ENCODE peak calls at places on chromosomes 13 and 19, in four cellular contexts. One of them, this sample, is unnamed.

GRCh38 chr19:5534787-5535586 is 32.8 kb downstream of the TINCR start:
- DNase-seq in SJSA1: no peak
- DNase-seq in IMR-90: peak; percentile 12
- DNase-seq in CD8-positive, alpha-beta memory T cell: no peak
- DNase-seq in this sample: no peak

GRCh38 chr13:50574731-50575130 is 268.8 kb downstream of the DLEU7 start:
- DNase-seq in SJSA1: peak; percentile 85
- DNase-seq in IMR-90: no peak
- DNase-seq in CD8-positive, alpha-beta memory T cell: no peak
- DNase-seq in this sample: no peak

GRCh38 chr19:50718255-50719118 is 1.1 kb downstream of the SHANK1 start:
- DNase-seq in SJSA1: no peak
- DNase-seq in IMR-90: no peak
- DNase-seq in CD8-positive, alpha-beta memory T cell: no peak
- DNase-seq in this sample: no peak

GRCh38 chr13:113819341-113819730 is 44.5 kb downstream of the GAS6 start:
- DNase-seq in SJSA1: no peak
- DNase-seq in IMR-90: no peak
- DNase-seq in CD8-positive, alpha-beta memory T cell: no peak
- DNase-seq in this sample: no peak

GRCh38 chr13:51222510-51223283 is 499 bp downstream of the FAM124A start:
- DNase-seq in SJSA1: no peak
- DNase-seq in IMR-90: no peak
- DNase-seq in CD8-positive, alpha-beta memory T cell: no peak
- DNase-seq in this sample: no peak

GRCh38 chr13:44866512-44866911 is 122.8 kb downstream of the NUFIP1 start:
- DNase-seq in SJSA1: no peak
- DNase-seq in IMR-90: no peak
- DNase-seq in CD8-positive, alpha-beta memory T cell: no peak
- DNase-seq in this sample: no peak

GRCh38 chr19:51440846-51441409 is 17.3 kb downstream of the SIGLEC8 start:
- DNase-seq in SJSA1: no peak
- DNase-seq in IMR-90: no peak
- DNase-seq in CD8-positive, alpha-beta memory T cell: peak; percentile 20
- DNase-seq in this sample: peak; percentile 62

GRCh38 chr13:23796546-23796945 is 92.7 kb downstream of the MIPEP start:
- DNase-seq in SJSA1: no peak
- DNase-seq in IMR-90: peak; percentile 49
- DNase-seq in CD8-positive, alpha-beta memory T cell: no peak
- DNase-seq in this sample: no peak

GRCh38 chr19:3508771-3509535 is 2.8 kb downstream of the FZR1 start:
- DNase-seq in SJSA1: no peak
- DNase-seq in IMR-90: peak; percentile 30
- DNase-seq in CD8-positive, alpha-beta memory T cell: no peak
- DNase-seq in this sample: no peak

GRCh38 chr19:23318143-23318542 is 67.9 kb upstream of the ZNF724 start:
- DNase-seq in SJSA1: no peak
- DNase-seq in IMR-90: peak; percentile 10
- DNase-seq in CD8-positive, alpha-beta memory T cell: no peak
- DNase-seq in this sample: no peak

GRCh38 chr13:36006347-36006746 is 124.8 kb downstream of the DCLK1 start:
- DNase-seq in SJSA1: no peak
- DNase-seq in IMR-90: no peak
- DNase-seq in CD8-positive, alpha-beta memory T cell: no peak
- DNase-seq in this sample: peak; percentile 67

GRCh38 chr13:90302113-90302512 is 1045.4 kb upstream of the MIR17HG start:
- DNase-seq in SJSA1: no peak
- DNase-seq in IMR-90: peak; percentile 10
- DNase-seq in CD8-positive, alpha-beta memory T cell: no peak
- DNase-seq in this sample: no peak

GRCh38 chr13:107753286-107753685 is 462.1 kb downstream of the LIG4 start:
- DNase-seq in SJSA1: no peak
- DNase-seq in IMR-90: no peak
- DNase-seq in CD8-positive, alpha-beta memory T cell: no peak
- DNase-seq in this sample: no peak

GRCh38 chr13:51041126-51041525 is 69.9 kb downstream of the C13orf42 start:
- DNase-seq in SJSA1: no peak
- DNase-seq in IMR-90: no peak
- DNase-seq in CD8-positive, alpha-beta memory T cell: no peak
- DNase-seq in this sample: no peak

GRCh38 chr13:44044544-44045178 is 165.0 kb downstream of the LACC1 start:
- DNase-seq in SJSA1: peak; percentile 21
- DNase-seq in IMR-90: no peak
- DNase-seq in CD8-positive, alpha-beta memory T cell: no peak
- DNase-seq in this sample: no peak

GRCh38 chr19:17871878-17872250 is at the start of gene SLC5A5:
- DNase-seq in SJSA1: no peak
- DNase-seq in IMR-90: no peak
- DNase-seq in CD8-positive, alpha-beta memory T cell: no peak
- DNase-seq in this sample: no peak

GRCh38 chr19:19459707-19460251 is 54.3 kb downstream of the GATAD2A start:
- DNase-seq in SJSA1: peak; percentile 22
- DNase-seq in IMR-90: peak; percentile 87
- DNase-seq in CD8-positive, alpha-beta memory T cell: peak; percentile 55
- DNase-seq in this sample: no peak

GRCh38 chr13:111662451-111662850 is 342.0 kb downstream of the TEX29 start:
- DNase-seq in SJSA1: no peak
- DNase-seq in IMR-90: no peak
- DNase-seq in CD8-positive, alpha-beta memory T cell: no peak
- DNase-seq in this sample: no peak

GRCh38 chr13:67228909-67229308 is 1.2 kb downstream of the PCDH9 start:
- DNase-seq in SJSA1: peak; percentile 3
- DNase-seq in IMR-90: peak; percentile 32
- DNase-seq in CD8-positive, alpha-beta memory T cell: no peak
- DNase-seq in this sample: no peak

GRCh38 chr13:48551329-48551728 is 18.4 kb upstream of the RCBTB2 start:
- DNase-seq in SJSA1: no peak
- DNase-seq in IMR-90: no peak
- DNase-seq in CD8-positive, alpha-beta memory T cell: no peak
- DNase-seq in this sample: no peak

GRCh38 chr19:30743702-30744101 is 371.5 kb downstream of the ZNF536 start:
- DNase-seq in SJSA1: no peak
- DNase-seq in IMR-90: no peak
- DNase-seq in CD8-positive, alpha-beta memory T cell: no peak
- DNase-seq in this sample: no peak

GRCh38 chr19:11481777-11482383 is 1.0 kb upstream of the ELAVL3 start:
- DNase-seq in SJSA1: peak; percentile 64
- DNase-seq in IMR-90: peak; percentile 85
- DNase-seq in CD8-positive, alpha-beta memory T cell: peak; percentile 30
- DNase-seq in this sample: peak; percentile 80

GRCh38 chr13:46165485-46166220 is 16.3 kb downstream of the LCP1 start:
- DNase-seq in SJSA1: peak; percentile 51
- DNase-seq in IMR-90: no peak
- DNase-seq in CD8-positive, alpha-beta memory T cell: no peak
- DNase-seq in this sample: no peak

GRCh38 chr13:20945952-20946383 is 43.4 kb upstream of the XPO4 start:
- DNase-seq in SJSA1: no peak
- DNase-seq in IMR-90: no peak
- DNase-seq in CD8-positive, alpha-beta memory T cell: no peak
- DNase-seq in this sample: peak; percentile 62

GRCh38 chr19:58551577-58552471 is 3.1 kb downstream of the CHMP2A start:
- DNase-seq in SJSA1: no peak
- DNase-seq in IMR-90: no peak
- DNase-seq in CD8-positive, alpha-beta memory T cell: no peak
- DNase-seq in this sample: no peak

GRCh38 chr13:26280822-26281221 is 26.9 kb downstream of the CDK8 start:
- DNase-seq in SJSA1: no peak
- DNase-seq in IMR-90: no peak
- DNase-seq in CD8-positive, alpha-beta memory T cell: no peak
- DNase-seq in this sample: no peak

GRCh38 chr13:85816413-85816812 is 17.2 kb upstream of the SLITRK6 start:
- DNase-seq in SJSA1: no peak
- DNase-seq in IMR-90: no peak
- DNase-seq in CD8-positive, alpha-beta memory T cell: no peak
- DNase-seq in this sample: no peak

GRCh38 chr19:38543286-38543806 is 74.4 kb downstream of the MAP4K1 start:
- DNase-seq in SJSA1: no peak
- DNase-seq in IMR-90: no peak
- DNase-seq in CD8-positive, alpha-beta memory T cell: no peak
- DNase-seq in this sample: no peak

GRCh38 chr19:23698711-23699520 is 11.9 kb upstream of the ZNF675 start:
- DNase-seq in SJSA1: no peak
- DNase-seq in IMR-90: no peak
- DNase-seq in CD8-positive, alpha-beta memory T cell: no peak
- DNase-seq in this sample: no peak

GRCh38 chr19:294819-295686 is 3.9 kb upstream of the PLPP2 start:
- DNase-seq in SJSA1: no peak
- DNase-seq in IMR-90: peak; percentile 12
- DNase-seq in CD8-positive, alpha-beta memory T cell: no peak
- DNase-seq in this sample: peak; percentile 77

GRCh38 chr19:6030214-6030507 is 52.2 kb upstream of the RANBP3 start:
- DNase-seq in SJSA1: no peak
- DNase-seq in IMR-90: peak; percentile 79
- DNase-seq in CD8-positive, alpha-beta memory T cell: no peak
- DNase-seq in this sample: no peak

GRCh38 chr13:26896986-26897668 is 136.5 kb upstream of the GPR12 start:
- DNase-seq in SJSA1: no peak
- DNase-seq in IMR-90: no peak
- DNase-seq in CD8-positive, alpha-beta memory T cell: no peak
- DNase-seq in this sample: no peak

GRCh38 chr13:53601181-53601580 is 572.6 kb downstream of the OLFM4 start:
- DNase-seq in SJSA1: no peak
- DNase-seq in IMR-90: no peak
- DNase-seq in CD8-positive, alpha-beta memory T cell: no peak
- DNase-seq in this sample: no peak

GRCh38 chr13:105273665-105274222 is 1261.7 kb downstream of the EFNB2 start:
- DNase-seq in SJSA1: no peak
- DNase-seq in IMR-90: no peak
- DNase-seq in CD8-positive, alpha-beta memory T cell: no peak
- DNase-seq in this sample: no peak
- H3K4me1 ChIP-seq in SJSA1: no peaks in the 10 kb centered on the region
- H3K4me1 ChIP-seq in IMR-90: no peaks in the 10 kb centered on the region
- H3K4me1 ChIP-seq in CD8-positive, alpha-beta memory T cell: no peaks in the 10 kb centered on the region
- H3K4me1 ChIP-seq in this sample: no peaks in the 10 kb centered on the region

GRCh38 chr13:33278923-33279322 is 6.6 kb downstream of the STARD13 start:
- DNase-seq in SJSA1: no peak
- DNase-seq in IMR-90: no peak
- DNase-seq in CD8-positive, alpha-beta memory T cell: no peak
- DNase-seq in this sample: no peak
- H3K4me1 ChIP-seq in SJSA1: peaks cover 72% of the 10 kb centered on the region
- H3K4me1 ChIP-seq in IMR-90: peaks cover 19% of the 10 kb centered on the region
- H3K4me1 ChIP-seq in CD8-positive, alpha-beta memory T cell: no peaks in the 10 kb centered on the region
- H3K4me1 ChIP-seq in this sample: peaks cover 64% of the 10 kb centered on the region

GRCh38 chr19:46980756-46981155 is 38.9 kb upstream of the NPAS1 start:
- DNase-seq in SJSA1: no peak
- DNase-seq in IMR-90: no peak
- DNase-seq in CD8-positive, alpha-beta memory T cell: no peak
- DNase-seq in this sample: no peak

GRCh38 chr19:46978470-46978869 is 41.2 kb upstream of the NPAS1 start:
- DNase-seq in SJSA1: no peak
- DNase-seq in IMR-90: no peak
- DNase-seq in CD8-positive, alpha-beta memory T cell: no peak
- DNase-seq in this sample: no peak

GRCh38 chr19:46977548-46977947 is 42.1 kb upstream of the NPAS1 start:
- DNase-seq in SJSA1: no peak
- DNase-seq in IMR-90: no peak
- DNase-seq in CD8-positive, alpha-beta memory T cell: no peak
- DNase-seq in this sample: no peak

GRCh38 chr19:46979770-46980105 is 39.9 kb upstream of the NPAS1 start:
- DNase-seq in SJSA1: no peak
- DNase-seq in IMR-90: no peak
- DNase-seq in CD8-positive, alpha-beta memory T cell: no peak
- DNase-seq in this sample: no peak

DNA sequence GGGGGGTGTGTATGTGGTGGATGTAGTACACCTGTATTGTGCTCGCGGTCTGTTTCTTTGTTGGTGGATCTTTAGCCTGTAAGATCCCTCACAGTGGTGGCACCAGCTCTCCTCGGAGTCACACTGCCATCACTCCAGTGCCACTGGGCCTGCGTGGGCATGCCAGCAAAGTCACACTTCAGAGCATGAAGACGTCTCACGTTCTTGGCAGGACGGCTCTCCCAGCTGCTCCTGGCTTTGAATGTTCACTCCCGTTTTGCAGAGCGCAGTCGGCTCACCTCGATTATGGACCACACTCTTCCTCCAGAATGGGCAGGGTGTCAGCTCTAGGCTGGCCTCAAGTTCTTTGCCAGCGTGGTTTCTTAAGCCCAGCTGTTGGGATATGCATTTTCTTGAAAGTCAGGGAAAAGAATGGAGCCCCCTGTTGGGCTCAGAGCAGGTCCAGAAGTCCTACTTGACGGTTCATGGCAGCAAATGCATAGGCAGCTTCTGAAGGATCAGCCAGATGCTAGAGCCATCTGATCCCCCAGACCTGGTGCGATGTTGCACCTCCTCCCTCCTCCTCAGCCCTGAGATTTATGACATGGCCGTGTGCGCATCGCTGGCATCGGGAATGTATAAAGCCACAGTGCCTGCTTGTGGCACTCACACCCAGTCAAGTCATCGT is 40.4 kb upstream of the NPAS1 start:
- DNase-seq in SJSA1: no peak
- DNase-seq in IMR-90: no peak
- DNase-seq in CD8-positive, alpha-beta memory T cell: no peak
- DNase-seq in this sample: no peak
- H3K4me1 ChIP-seq in SJSA1: peaks cover 76% of the 10 kb centered on the region
- H3K4me1 ChIP-seq in IMR-90: peaks cover 38% of the 10 kb centered on the region
- H3K4me1 ChIP-seq in CD8-positive, alpha-beta memory T cell: peaks cover 38% of the 10 kb centered on the region
- H3K4me1 ChIP-seq in this sample: peaks cover 63% of the 10 kb centered on the region

GRCh38 chr13:77325371-77325941 is 1.4 kb downstream of the MYCBP2 start:
- DNase-seq in SJSA1: peak; percentile 34
- DNase-seq in IMR-90: no peak
- DNase-seq in CD8-positive, alpha-beta memory T cell: no peak
- DNase-seq in this sample: no peak

GRCh38 chr13:77330009-77330471 is 3.1 kb upstream of the MYCBP2 start:
- DNase-seq in SJSA1: no peak
- DNase-seq in IMR-90: no peak
- DNase-seq in CD8-positive, alpha-beta memory T cell: no peak
- DNase-seq in this sample: no peak

GRCh38 chr13:77328819-77329132 is 1.9 kb upstream of the MYCBP2 start:
- DNase-seq in SJSA1: no peak
- DNase-seq in IMR-90: no peak
- DNase-seq in CD8-positive, alpha-beta memory T cell: no peak
- DNase-seq in this sample: no peak

GRCh38 chr13:77329133-77330008 is 2.5 kb upstream of the MYCBP2 start:
- DNase-seq in SJSA1: peak; percentile 83
- DNase-seq in IMR-90: peak; percentile 96
- DNase-seq in CD8-positive, alpha-beta memory T cell: peak; percentile 81
- DNase-seq in this sample: peak; percentile 89

DNA sequence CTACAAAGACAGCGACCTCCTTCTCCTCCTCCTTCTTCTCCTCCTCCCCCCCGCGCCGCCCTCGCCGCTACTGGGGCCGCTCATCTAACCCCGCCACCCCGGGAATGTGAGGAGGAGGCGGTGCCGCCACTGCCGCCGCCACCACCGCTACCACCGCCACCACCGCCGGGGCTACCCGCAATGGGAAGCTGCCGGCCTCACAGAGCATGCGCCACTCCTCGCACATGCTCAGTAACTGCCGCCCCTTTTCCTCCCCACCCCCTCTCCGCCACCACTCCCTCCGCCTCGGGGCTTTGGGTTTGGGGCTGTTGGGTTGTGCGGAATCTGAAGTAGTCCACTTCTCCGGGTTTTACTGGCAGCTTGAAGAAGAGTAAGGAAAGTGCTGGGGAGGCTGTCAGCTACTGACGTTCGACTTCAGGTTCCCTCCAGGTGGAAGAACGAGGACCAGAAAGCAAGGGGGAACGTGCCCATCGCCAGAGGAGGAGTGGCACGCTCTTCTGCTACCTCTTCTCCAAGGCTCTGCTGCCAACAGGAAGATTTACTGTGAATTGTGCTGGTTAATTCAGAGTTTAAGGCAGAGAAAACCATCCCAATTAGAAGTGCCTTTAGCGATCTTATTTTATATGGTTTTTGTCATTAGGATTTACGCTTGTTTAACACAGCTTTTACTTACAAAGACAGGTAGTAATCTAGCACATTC is at the start of gene MYCBP2:
- DNase-seq in SJSA1: peak; percentile 91
- DNase-seq in IMR-90: peak; percentile 99
- DNase-seq in CD8-positive, alpha-beta memory T cell: peak; percentile 94
- DNase-seq in this sample: peak; percentile 98
- H3K4me1 ChIP-seq in SJSA1: peaks cover 20% of the 10 kb centered on the region
- H3K4me1 ChIP-seq in IMR-90: no peaks in the 10 kb centered on the region
- H3K4me1 ChIP-seq in CD8-positive, alpha-beta memory T cell: peaks cover 55% of the 10 kb centered on the region
- H3K4me1 ChIP-seq in this sample: peaks cover 39% of the 10 kb centered on the region

This sample was measured in upper lobe of right lung.